ENCODE peak calls at places on chromosomes 5 and 9, in nine cellular contexts. B is OCI-LY7, Q is fibroblast of mammary gland, A is NCI-H69, M is left ventricle myocardium superior, E is stomach, Y is activated T-cell treated with anti-CD3 and anti-CD28 coated beads for 24 hours, D is left cardiac atrium, U is NCI-H524 treated with DMSO at 0.1 percent for 48 hours. X is an unnamed sample.

GRCh38 chr9:113573303-113573958 is 109.9 kb downstream of the RGS3 start:
- DNase-seq in A (no peak), E (no peak), B (no peak), D (peak), M (no peak), Q (no peak), Y (no peak), U (no peak), X (no peak)

GRCh38 chr5:74477082-74477453 is 163.5 kb downstream of the ENC1 start:
- DNase-seq in D (no peak), E (no peak), U (no peak), B (no peak), Q (no peak), Y (no peak), A (no peak), M (no peak), X (no peak)

GRCh38 chr9:100573655-100574260 is 4.1 kb upstream of the CAVIN4 start:
- DNase-seq in D (no peak), M (no peak), E (no peak), Y (no peak), B (no peak), U (no peak), Q (peak), A (peak), X (no peak)

GRCh38 chr5:170546257-170546656 is 42.4 kb downstream of the KCNIP1 start:
- DNase-seq in B (no peak), M (peak), Q (no peak), E (peak), U (no peak), D (no peak), A (peak), Y (no peak), X (no peak)

GRCh38 chr5:57805732-57806131 is 323.1 kb upstream of the ACTBL2 start:
- DNase-seq in Q (peak), E (no peak), M (no peak), D (no peak), Y (no peak), B (no peak), A (no peak), U (no peak), X (no peak)

GRCh38 chr5:110844251-110844650 is 105.4 kb downstream of the SLC25A46 start:
- DNase-seq in U (no peak), B (no peak), M (no peak), Q (no peak), D (no peak), A (no peak), Y (no peak), E (no peak), X (no peak)

GRCh38 chr9:69379250-69379982 is 54.4 kb downstream of the ENTREP1 start:
- DNase-seq in B (no peak), U (no peak), D (no peak), E (no peak), M (no peak), Q (peak), Y (no peak), A (no peak), X (no peak)

GRCh38 chr9:132443951-132444615 is 34.1 kb downstream of the CFAP77 start:
- DNase-seq in A (peak), E (no peak), U (no peak), M (no peak), Y (no peak), D (no peak), Q (no peak), B (no peak), X (no peak)

GRCh38 chr5:151923865-151924264 is 786 bp downstream of the GLRA1 start:
- DNase-seq in U (peak), B (no peak), Y (no peak), D (no peak), E (no peak), A (peak), Q (no peak), M (no peak), X (peak)

X was measured in D721Med.